ENCODE peak calls at places on chromosomes 16 and 17, in six cellular contexts. G is sigmoid colon, O is cardiac fibroblast, P is AG04450, S is AG09309, A is GM13977. U is an unnamed sample.

GRCh38 chr16:71515026-71515425 is 11.2 kb upstream of the CHST4 start:
- DNase-seq in G (no peak), O (no peak), P (no peak), S (no peak), A (no peak), U (no peak)

GRCh38 chr16:5918553-5919127 is 821.0 kb upstream of the EEF2KMT start:
- DNase-seq in G (no peak), O (no peak), P (no peak), S (no peak), A (no peak), U (no peak)

GRCh38 chr16:83027973-83028372 is 401.2 kb downstream of the CDH13 start:
- DNase-seq in G (no peak), O (no peak), P (no peak), S (no peak), A (no peak), U (no peak)

GRCh38 chr17:14156689-14157088 is 80.0 kb downstream of the CDRT15 start:
- DNase-seq in G (no peak), O (no peak), P (peak), S (peak), A (no peak), U (peak)

GRCh38 chr16:35252356-35252936 is 1793.0 kb downstream of the TP53TG3F start:
- DNase-seq in G (no peak), O (peak), P (no peak), S (no peak), A (no peak), U (no peak)

GRCh38 chr16:26688699-26689098 is 378.0 kb upstream of the C16orf82 start:
- DNase-seq in G (no peak), O (no peak), P (no peak), S (no peak), A (no peak), U (no peak)

GRCh38 chr17:17491546-17491988 is 4.6 kb downstream of the RASD1 start:
- DNase-seq in G (peak), O (no peak), P (no peak), S (no peak), A (no peak), U (no peak)

GRCh38 chr17:19880393-19880792 is 12.7 kb upstream of the ULK2 start:
- DNase-seq in G (no peak), O (no peak), P (no peak), S (no peak), A (no peak), U (no peak)

GRCh38 chr17:81483085-81483861 is 29.3 kb downstream of the ACTG1 start:
- DNase-seq in G (peak), O (peak), P (no peak), S (no peak), A (peak), U (no peak)

GRCh38 chr17:81999587-81999974 is 22.2 kb downstream of the ASPSCR1 start:
- DNase-seq in G (no peak), O (no peak), P (no peak), S (no peak), A (no peak), U (no peak)

GRCh38 chr17:79887451-79887991 is 48.3 kb upstream of the CBX4 start:
- DNase-seq in G (no peak), O (no peak), P (no peak), S (no peak), A (no peak), U (no peak)

GRCh38 chr17:75900691-75901533 is 3.8 kb downstream of the MRPL38 start:
- DNase-seq in G (peak), O (no peak), P (no peak), S (no peak), A (no peak), U (no peak)

GRCh38 chr16:55494994-55495421 is 13.9 kb upstream of the LPCAT2 start:
- DNase-seq in G (peak), O (peak), P (peak), S (peak), A (no peak), U (peak)

GRCh38 chr16:1300664-1301476 is 8.6 kb upstream of the UBE2I start:
- DNase-seq in G (no peak), O (peak), P (no peak), S (no peak), A (peak), U (peak)

GRCh38 chr17:68592667-68593330 is 8.4 kb downstream of the FAM20A start:
- DNase-seq in G (no peak), O (no peak), P (no peak), S (no peak), A (no peak), U (no peak)

GRCh38 chr17:48738424-48738802 is 9.9 kb upstream of the HOXB13 start:
- DNase-seq in G (peak), O (no peak), P (no peak), S (no peak), A (no peak), U (no peak)

GRCh38 chr17:67051155-67051538 is 6.8 kb downstream of the CACNG1 start:
- DNase-seq in G (no peak), O (no peak), P (no peak), S (no peak), A (no peak), U (no peak)

GRCh38 chr16:71311553-71312158 is 22.5 kb upstream of the CMTR2 start:
- DNase-seq in G (no peak), O (peak), P (no peak), S (no peak), A (peak), U (no peak)

GRCh38 chr17:57097832-57098421 is 12.9 kb downstream of the AKAP1 start:
- DNase-seq in G (peak), O (peak), P (no peak), S (peak), A (no peak), U (peak)

GRCh38 chr16:89860747-89861304 is 12.6 kb upstream of the TCF25 start:
- DNase-seq in G (no peak), O (peak), P (no peak), S (no peak), A (peak), U (peak)

GRCh38 chr17:73644145-73645049 is at the start of gene SDK2:
- DNase-seq in G (no peak), O (no peak), P (no peak), S (no peak), A (peak), U (no peak)

GRCh38 chr17:41377546-41377945 is 4.6 kb downstream of the KRT34 start:
- DNase-seq in G (no peak), O (peak), P (no peak), S (no peak), A (no peak), U (peak)

GRCh38 chr17:7912927-7913524 is 3.1 kb downstream of the RNF227 start:
- DNase-seq in G (no peak), O (peak), P (peak), S (no peak), A (peak), U (peak)

GRCh38 chr16:84842516-84843148 is 22.8 kb downstream of the CRISPLD2 start:
- DNase-seq in G (no peak), O (no peak), P (no peak), S (no peak), A (no peak), U (no peak)

GRCh38 chr16:75169899-75170405 is 21.6 kb downstream of the ZFP1 start:
- DNase-seq in G (no peak), O (no peak), P (no peak), S (no peak), A (no peak), U (no peak)

GRCh38 chr16:84673203-84673535 is 24.9 kb downstream of the KLHL36 start:
- DNase-seq in G (no peak), O (peak), P (no peak), S (no peak), A (no peak), U (no peak)

GRCh38 chr17:80359422-80360110 is 55.4 kb upstream of the ENDOV start:
- DNase-seq in G (peak), O (peak), P (no peak), S (no peak), A (no peak), U (no peak)

GRCh38 chr17:54891176-54891821 is 9.4 kb upstream of the TOM1L1 start:
- DNase-seq in G (no peak), O (peak), P (peak), S (peak), A (peak), U (peak)

GRCh38 chr17:72631568-72631967 is 460.9 kb downstream of the SLC39A11 start:
- DNase-seq in G (no peak), O (no peak), P (no peak), S (no peak), A (no peak), U (no peak)

GRCh38 chr16:8855051-8855786 is 13.6 kb downstream of the CARHSP1 start:
- DNase-seq in G (peak), O (no peak), P (no peak), S (no peak), A (no peak), U (no peak)

GRCh38 chr16:57153841-57154240 is 32.0 kb downstream of the PSME3IP1 start:
- DNase-seq in G (peak), O (no peak), P (no peak), S (no peak), A (no peak), U (no peak)

GRCh38 chr16:85144026-85144915 is 32.0 kb upstream of the CIBAR2 start:
- DNase-seq in G (no peak), O (no peak), P (no peak), S (no peak), A (no peak), U (peak)

GRCh38 chr16:66457888-66458287 is 30.8 kb downstream of the BEAN1 start:
- DNase-seq in G (peak), O (peak), P (no peak), S (no peak), A (no peak), U (peak)

GRCh38 chr17:75764711-75765421 is at the start of gene GALK1:
- DNase-seq in G (peak), O (peak), P (no peak), S (no peak), A (peak), U (peak)

GRCh38 chr17:40448213-40448638 is 5.0 kb downstream of the IGFBP4 start:
- DNase-seq in G (peak), O (peak), P (no peak), S (no peak), A (no peak), U (no peak)

GRCh38 chr17:60941028-60941427 is 263.4 kb downstream of the BCAS3 start:
- DNase-seq in G (no peak), O (peak), P (peak), S (peak), A (no peak), U (peak)

GRCh38 chr17:8441690-8442089 is 6.0 kb downstream of the NDEL1 start:
- DNase-seq in G (no peak), O (peak), P (no peak), S (no peak), A (no peak), U (no peak)

GRCh38 chr17:49819651-49820050 is 28.2 kb downstream of the TAC4 start:
- DNase-seq in G (no peak), O (no peak), P (no peak), S (no peak), A (no peak), U (no peak)

GRCh38 chr16:72846594-72846993 is 201.3 kb downstream of the ZFHX3 start:
- DNase-seq in G (no peak), O (no peak), P (no peak), S (no peak), A (no peak), U (no peak)

GRCh38 chr17:27423651-27424050 is 32.6 kb upstream of the KSR1 start:
- DNase-seq in G (no peak), O (peak), P (no peak), S (no peak), A (peak), U (peak)
- TF ChIP-seq CTCF in G (no peak), O (no peak), P (no peak), S (no peak), A (no peak), U (no peak)

GRCh38 chr17:78411241-78411855 is 32.9 kb downstream of the PGS1 start:
- DNase-seq in G (no peak), O (no peak), P (no peak), S (no peak), A (no peak), U (no peak)

GRCh38 chr17:78414178-78415162 is 36.0 kb downstream of the PGS1 start:
- DNase-seq in G (no peak), O (no peak), P (no peak), S (no peak), A (no peak), U (no peak)

GRCh38 chr17:78409191-78409621 is 30.8 kb downstream of the PGS1 start:
- DNase-seq in G (no peak), O (no peak), P (no peak), S (no peak), A (no peak), U (no peak)

GRCh38 chr17:78415821-78416301 is 37.4 kb downstream of the PGS1 start:
- DNase-seq in G (no peak), O (no peak), P (no peak), S (no peak), A (no peak), U (no peak)

GRCh38 chr17:78412403-78412802 is 34.0 kb downstream of the PGS1 start:
- DNase-seq in G (no peak), O (peak), P (no peak), S (no peak), A (peak), U (no peak)
- TF ChIP-seq CTCF in G (no peak), O (peak), P (peak), S (peak), A (peak), U (peak)

DNA sequence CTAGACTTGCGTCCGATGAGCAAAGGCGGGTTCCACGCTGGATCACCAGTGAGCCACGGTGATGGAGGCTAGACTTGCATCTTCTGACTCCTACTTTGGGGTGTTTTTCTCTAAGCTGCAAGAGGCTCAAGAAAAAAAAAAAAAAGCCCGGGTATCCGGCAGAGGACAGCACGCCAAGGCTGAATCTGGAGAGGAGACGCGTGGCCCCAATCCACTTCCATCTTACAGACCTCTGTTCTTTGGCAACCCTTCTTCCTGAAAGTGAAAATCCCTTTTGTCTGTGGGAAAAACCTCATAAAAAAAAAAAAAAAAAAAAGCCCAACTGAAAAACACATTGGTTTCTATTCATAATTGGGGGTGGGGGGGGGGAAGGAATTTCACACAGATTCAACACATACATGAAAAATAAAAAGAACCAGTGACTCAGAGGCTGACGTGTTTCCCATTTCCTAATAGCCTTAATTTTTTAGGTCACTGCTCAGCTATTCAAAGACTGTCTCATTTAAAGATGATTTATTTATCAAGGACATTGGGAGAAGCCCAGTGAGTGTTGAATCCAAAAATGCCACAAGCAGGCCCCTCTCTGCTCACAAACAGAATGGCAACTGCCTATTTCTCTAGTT is 258.3 kb downstream of the FOXL1 start:
- DNase-seq in G (no peak), O (peak), P (peak), S (peak), A (no peak), U (peak)
- TF ChIP-seq CTCF in G (no peak), O (peak), P (peak), S (no peak), A (no peak), U (no peak)

GRCh38 chr16:64469906-64470702 is 651.8 kb downstream of the CDH11 start:
- DNase-seq in G (no peak), O (peak), P (no peak), S (no peak), A (no peak), U (no peak)
- TF ChIP-seq CTCF in G (no peak), O (peak), P (peak), S (peak), A (no peak), U (no peak)

DNA sequence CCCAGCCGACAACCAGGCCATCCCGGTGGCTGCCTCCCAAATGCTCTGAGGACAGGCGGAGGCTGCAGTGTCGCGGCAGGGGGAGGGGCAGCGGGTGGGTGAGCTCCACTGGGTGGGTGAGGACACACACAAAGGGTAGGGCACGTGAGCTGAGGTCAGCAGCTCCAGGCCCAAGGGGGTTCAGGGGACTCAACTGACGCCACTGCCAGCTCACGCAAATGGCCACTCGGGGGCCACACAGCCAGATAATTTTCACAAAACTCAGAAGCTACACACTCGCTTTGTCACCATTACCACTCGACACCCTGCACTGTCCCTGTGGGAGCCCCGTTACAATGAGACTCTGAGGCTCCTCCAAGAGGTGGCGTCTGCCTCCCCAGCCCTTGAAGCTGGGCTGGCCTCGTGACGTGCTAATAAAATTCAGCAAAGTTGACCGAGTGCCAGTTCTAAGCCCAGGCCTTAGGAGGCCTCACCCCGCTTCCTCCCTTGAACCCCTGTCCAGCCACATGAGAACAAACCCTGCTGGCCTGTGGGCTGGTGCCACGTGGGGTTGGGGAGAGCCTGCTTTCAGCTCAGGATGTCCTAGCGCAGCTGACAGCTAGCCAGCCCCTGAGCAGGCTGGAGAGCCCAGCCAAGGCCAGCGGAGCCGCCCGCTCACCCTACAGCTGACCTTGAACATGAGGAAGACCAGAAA is 56.9 kb downstream of the RMI2 start:
- DNase-seq in G (no peak), O (no peak), P (no peak), S (no peak), A (no peak), U (no peak)
- TF ChIP-seq CTCF in G (no peak), O (no peak), P (no peak), S (no peak), A (no peak), U (peak)

GRCh38 chr17:45648642-45649041 is 135.5 kb upstream of the CRHR1 start:
- DNase-seq in G (no peak), O (no peak), P (no peak), S (no peak), A (no peak), U (no peak)
- TF ChIP-seq CTCF in G (no peak), O (no peak), P (no peak), S (no peak), A (peak), U (peak)

DNA sequence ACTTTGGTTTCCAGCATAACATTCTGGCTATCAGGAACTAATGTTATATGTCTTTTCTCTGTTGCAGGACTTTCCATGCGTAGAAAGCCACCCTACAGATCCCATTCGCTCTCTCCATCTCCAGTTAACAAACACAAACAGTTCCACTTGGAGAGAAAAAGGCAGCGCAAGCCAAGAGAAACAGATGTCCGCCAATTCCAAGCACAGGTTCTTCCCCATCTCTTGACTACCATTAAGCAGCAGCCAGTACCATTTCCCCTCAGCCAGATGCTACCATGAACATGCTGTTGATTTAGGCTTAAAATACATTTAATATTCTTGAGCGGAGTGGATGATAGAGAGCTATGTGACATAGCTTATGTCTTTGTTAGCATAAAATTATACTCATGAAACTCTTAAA is 22.4 kb downstream of the CEP95 start:
- DNase-seq in G (no peak), O (no peak), P (no peak), S (no peak), A (no peak), U (no peak)
- TF ChIP-seq CTCF in G (no peak), O (no peak), P (no peak), S (no peak), A (no peak), U (no peak)

DNA sequence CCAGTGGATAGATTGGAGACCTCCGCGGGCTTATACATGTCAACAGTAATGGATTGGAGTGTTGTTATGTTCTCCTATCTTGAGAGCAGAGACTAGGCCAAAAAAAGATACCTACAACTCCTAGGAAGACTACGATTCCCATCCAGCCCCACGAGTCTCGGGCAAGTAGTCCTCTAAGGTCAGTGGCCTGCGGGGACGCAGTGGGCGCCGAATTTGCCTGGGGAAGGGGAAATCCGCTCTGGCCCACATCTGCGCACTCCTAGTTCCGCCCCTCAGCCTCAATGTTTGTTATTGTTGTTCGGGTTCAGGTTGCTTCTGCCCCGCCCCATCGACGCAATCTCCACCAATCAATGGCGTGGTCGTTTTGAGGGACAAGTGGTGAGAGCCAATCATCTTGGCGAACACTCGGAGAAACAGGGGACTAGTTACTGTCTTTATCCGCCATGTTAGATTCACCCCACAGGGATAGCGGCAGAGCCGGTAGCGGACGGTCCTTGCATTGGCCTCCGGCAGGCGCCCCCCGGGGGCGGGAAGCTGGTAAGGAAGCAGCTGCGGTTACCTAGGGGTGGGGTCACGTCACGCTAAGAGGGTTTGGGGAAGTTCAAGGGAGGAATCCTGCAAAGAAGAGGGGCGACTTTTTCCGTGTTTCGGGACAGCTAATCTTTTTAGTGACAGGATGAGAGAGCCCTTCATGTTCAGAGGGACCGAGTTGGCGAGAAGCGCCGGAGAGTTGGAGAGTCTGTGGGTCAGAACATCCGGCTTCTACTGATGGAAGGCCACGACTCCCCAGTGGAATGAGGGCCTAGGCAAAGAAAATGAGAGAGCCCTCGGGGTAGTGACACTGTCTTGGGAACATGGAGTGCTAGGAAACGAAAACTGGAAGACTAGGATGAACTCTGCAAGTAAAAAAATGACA is at the start of gene NBR1:
- DNase-seq in G (peak), O (peak), P (peak), S (peak), A (peak), U (peak)
- TF ChIP-seq CTCF in G (no peak), O (no peak), P (peak), S (no peak), A (peak), U (peak)

GRCh38 chr17:29613371-29613837 is 9.3 kb downstream of the CORO6 start:
- DNase-seq in G (peak), O (peak), P (no peak), S (no peak), A (peak), U (no peak)
- TF ChIP-seq CTCF in G (peak), O (peak), P (peak), S (peak), A (peak), U (peak)

U was measured in HFFc6.